ENCODE peak calls at places on chromosomes 16 and 17, in six cellular contexts. O is mammary epithelial cell; F is colonic mucosa; L is CD4-positive, alpha-beta T cell; N is SK-N-SH; R is PC-3. I is an unnamed sample.

GRCh38 chr17:38705803-38706624 is 941 bp downstream of the MLLT6 start:
- DNase-seq in O (peak), F (peak), L (no peak), N (peak), R (peak), I (peak)

GRCh38 chr17:17001874-17002520 is 30.1 kb upstream of the TNFRSF13B start:
- DNase-seq in O (peak), F (peak), L (peak), N (peak), R (peak), I (peak)

GRCh38 chr17:78241277-78242023 is 10.0 kb downstream of the TMEM235 start:
- DNase-seq in O (peak), F (no peak), L (no peak), N (peak), R (peak), I (peak)

GRCh38 chr16:68078726-68079615 is 6.2 kb upstream of the NFATC3 start:
- DNase-seq in O (no peak), F (no peak), L (no peak), N (no peak), R (no peak), I (no peak)

GRCh38 chr17:80943346-80944145 is 48.1 kb upstream of the CHMP6 start:
- DNase-seq in O (no peak), F (no peak), L (no peak), N (no peak), R (no peak), I (no peak)

GRCh38 chr17:42937712-42938596 is 26.3 kb downstream of the AARSD1 start:
- DNase-seq in O (peak), F (peak), L (no peak), N (peak), R (peak), I (peak)

GRCh38 chr17:64007838-64008282 is 9.7 kb downstream of the PRR29 start:
- DNase-seq in O (no peak), F (peak), L (no peak), N (no peak), R (no peak), I (no peak)

GRCh38 chr17:5837055-5837491 is 233.1 kb upstream of the WSCD1 start:
- DNase-seq in O (peak), F (no peak), L (no peak), N (no peak), R (peak), I (no peak)

GRCh38 chr17:6069611-6070279 is 434 bp upstream of the WSCD1 start:
- DNase-seq in O (no peak), F (peak), L (no peak), N (no peak), R (no peak), I (no peak)

GRCh38 chr16:630024-630814 is 566 bp upstream of the WFIKKN1 start:
- DNase-seq in O (no peak), F (no peak), L (no peak), N (no peak), R (no peak), I (no peak)

GRCh38 chr16:52469775-52470174 is 77.2 kb downstream of the TOX3 start:
- DNase-seq in O (no peak), F (no peak), L (no peak), N (no peak), R (peak), I (no peak)

GRCh38 chr17:3385869-3386816 is at the start of gene OR3A2:
- DNase-seq in O (no peak), F (no peak), L (peak), N (no peak), R (no peak), I (no peak)

GRCh38 chr16:3735541-3735940 is 18.2 kb upstream of the TRAP1 start:
- DNase-seq in O (no peak), F (no peak), L (no peak), N (no peak), R (no peak), I (no peak)

GRCh38 chr16:50697881-50698767 is 4.7 kb downstream of the NOD2 start:
- DNase-seq in O (peak), F (no peak), L (no peak), N (no peak), R (no peak), I (peak)

GRCh38 chr16:89410322-89410721 is 80.0 kb downstream of the ANKRD11 start:
- DNase-seq in O (no peak), F (no peak), L (no peak), N (no peak), R (no peak), I (no peak)

GRCh38 chr17:1018547-1018946 is 21.6 kb downstream of the TIMM22 start:
- DNase-seq in O (no peak), F (no peak), L (no peak), N (no peak), R (no peak), I (no peak)
- H3K27ac ChIP-seq in O (no peak), F (no peak), L (no peak), N (no peak), R (no peak), I (peak)

GRCh38 chr16:8730335-8730915 is 56.0 kb downstream of the ABAT start:
- DNase-seq in O (peak), F (no peak), L (no peak), N (no peak), R (no peak), I (no peak)
- TF ChIP-seq CTCF in O (no peak), F (no peak), L (no peak), N (no peak), R (no peak), I (no peak)

GRCh38 chr16:11748023-11748403 is 5.4 kb upstream of the TXNDC11 start:
- DNase-seq in O (no peak), F (no peak), L (no peak), N (no peak), R (no peak), I (no peak)
- H3K27ac ChIP-seq in O (no peak), F (peak), L (no peak), N (no peak), R (no peak), I (peak)

GRCh38 chr17:13581925-13582324 is 19.8 kb downstream of the HS3ST3A1 start:
- DNase-seq in O (no peak), F (no peak), L (no peak), N (no peak), R (no peak), I (no peak)

GRCh38 chr17:13575922-13576419 is 25.8 kb downstream of the HS3ST3A1 start:
- DNase-seq in O (no peak), F (no peak), L (no peak), N (no peak), R (no peak), I (no peak)

GRCh38 chr17:13575466-13575865 is 26.3 kb downstream of the HS3ST3A1 start:
- DNase-seq in O (no peak), F (no peak), L (no peak), N (no peak), R (no peak), I (no peak)

GRCh38 chr17:13572581-13572980 is 29.1 kb downstream of the HS3ST3A1 start:
- DNase-seq in O (no peak), F (no peak), L (no peak), N (no peak), R (no peak), I (peak)

GRCh38 chr17:13576661-13577526 is 24.8 kb downstream of the HS3ST3A1 start:
- DNase-seq in O (no peak), F (no peak), L (no peak), N (no peak), R (peak), I (no peak)
- TF ChIP-seq CTCF in O (peak), F (no peak), L (no peak), N (peak), R (peak), I (peak)

GRCh38 chr17:50892101-50892776 is 26.1 kb upstream of the TOB1 start:
- DNase-seq in O (no peak), F (no peak), L (no peak), N (no peak), R (peak), I (no peak)

GRCh38 chr17:50890675-50891516 is 24.7 kb upstream of the TOB1 start:
- DNase-seq in O (peak), F (no peak), L (no peak), N (no peak), R (peak), I (no peak)

GRCh38 chr17:50887705-50888245 is 21.6 kb upstream of the TOB1 start:
- DNase-seq in O (no peak), F (no peak), L (no peak), N (no peak), R (no peak), I (no peak)

GRCh38 chr17:50891577-50891989 is 25.4 kb upstream of the TOB1 start:
- DNase-seq in O (no peak), F (no peak), L (no peak), N (no peak), R (no peak), I (no peak)

GRCh38 chr17:50889528-50890118 is 23.5 kb upstream of the TOB1 start:
- DNase-seq in O (no peak), F (no peak), L (no peak), N (no peak), R (no peak), I (no peak)
- H3K27ac ChIP-seq in O (no peak), F (no peak), L (no peak), N (no peak), R (no peak), I (peak)

GRCh38 chr17:36732351-36732750 is 131.0 kb downstream of the MRM1 start:
- DNase-seq in O (no peak), F (no peak), L (no peak), N (no peak), R (no peak), I (no peak)

GRCh38 chr17:36731806-36732205 is 130.4 kb downstream of the MRM1 start:
- DNase-seq in O (no peak), F (no peak), L (no peak), N (no peak), R (no peak), I (peak)

GRCh38 chr17:36730095-36730808 is 128.9 kb downstream of the MRM1 start:
- DNase-seq in O (no peak), F (no peak), L (no peak), N (no peak), R (no peak), I (no peak)

GRCh38 chr17:36728030-36728991 is 126.9 kb downstream of the MRM1 start:
- DNase-seq in O (no peak), F (no peak), L (no peak), N (peak), R (no peak), I (no peak)

GRCh38 chr17:36731091-36731490 is 129.7 kb downstream of the MRM1 start:
- DNase-seq in O (no peak), F (peak), L (no peak), N (no peak), R (peak), I (no peak)
- TF ChIP-seq CTCF in O (no peak), F (no peak), L (no peak), N (no peak), R (no peak), I (no peak)

GRCh38 chr16:66543541-66543940 is 6.4 kb downstream of the TK2 start:
- DNase-seq in O (no peak), F (no peak), L (no peak), N (no peak), R (no peak), I (no peak)

GRCh38 chr16:66541388-66542360 is 8.2 kb downstream of the TK2 start:
- DNase-seq in O (no peak), F (no peak), L (no peak), N (no peak), R (no peak), I (no peak)

GRCh38 chr16:66547101-66547989 is 2.6 kb downstream of the TK2 start:
- DNase-seq in O (no peak), F (no peak), L (no peak), N (no peak), R (no peak), I (no peak)

GRCh38 chr16:66542396-66542795 is 7.5 kb downstream of the TK2 start:
- DNase-seq in O (no peak), F (no peak), L (no peak), N (no peak), R (no peak), I (no peak)

DNA sequence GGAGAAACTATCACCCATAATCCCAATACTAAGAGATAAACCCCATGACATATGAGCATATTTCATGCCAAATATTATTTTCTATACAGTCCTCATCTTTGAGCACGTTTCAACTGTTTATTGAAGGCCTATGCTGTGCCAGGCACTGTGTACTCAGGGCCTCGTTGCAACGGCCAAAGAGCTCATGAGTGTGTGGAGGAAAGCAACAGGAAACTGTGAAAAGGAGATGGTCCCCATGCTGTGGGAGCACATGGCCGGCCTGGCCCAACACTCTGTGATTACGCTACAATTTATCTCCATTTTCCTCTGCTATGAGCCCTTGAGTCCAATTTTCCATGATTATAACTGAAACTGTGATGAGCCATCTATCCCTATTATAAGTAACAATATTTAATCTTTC is 5.6 kb downstream of the TK2 start:
- DNase-seq in O (no peak), F (no peak), L (no peak), N (no peak), R (no peak), I (no peak)
- H3K27ac ChIP-seq in O (no peak), F (no peak), L (no peak), N (no peak), R (no peak), I (peak)

I was measured in cardiac muscle cell.